ENCODE peak calls at places on chromosome 9, in four cellular contexts. One of them, this sample, is unnamed.

GRCh38 chr9:5438301-5439162 is 807 bp upstream of the PLGRKT start:
- DNase-seq in activated T-cell treated with anti-CD3 and anti-CD28 coated beads for 24 hours: peak
- DNase-seq in EL: peak
- DNase-seq in stimulated activated CD4-positive, alpha-beta T cell treated with anti-CD3 and anti-CD28 coated beads, Interleukin-12 subunit alpha, Interleukin-12 subunit beta, amount 100 ng/mL, for 24 hours: peak
- DNase-seq in this sample: peak

GRCh38 chr9:133518706-133519105 is 6.1 kb downstream of the MYMK start:
- DNase-seq in activated T-cell treated with anti-CD3 and anti-CD28 coated beads for 24 hours: no peak
- DNase-seq in EL: no peak
- DNase-seq in stimulated activated CD4-positive, alpha-beta T cell treated with anti-CD3 and anti-CD28 coated beads, Interleukin-12 subunit alpha, Interleukin-12 subunit beta, amount 100 ng/mL, for 24 hours: no peak
- DNase-seq in this sample: no peak

GRCh38 chr9:12956805-12957204 is 182.0 kb downstream of the LURAP1L start:
- DNase-seq in activated T-cell treated with anti-CD3 and anti-CD28 coated beads for 24 hours: no peak
- DNase-seq in EL: no peak
- DNase-seq in stimulated activated CD4-positive, alpha-beta T cell treated with anti-CD3 and anti-CD28 coated beads, Interleukin-12 subunit alpha, Interleukin-12 subunit beta, amount 100 ng/mL, for 24 hours: no peak
- DNase-seq in this sample: no peak

GRCh38 chr9:94005272-94005901 is 50.2 kb upstream of the BARX1 start:
- DNase-seq in activated T-cell treated with anti-CD3 and anti-CD28 coated beads for 24 hours: no peak
- DNase-seq in EL: peak
- DNase-seq in stimulated activated CD4-positive, alpha-beta T cell treated with anti-CD3 and anti-CD28 coated beads, Interleukin-12 subunit alpha, Interleukin-12 subunit beta, amount 100 ng/mL, for 24 hours: no peak
- DNase-seq in this sample: peak

GRCh38 chr9:93090091-93090655 is 5.8 kb upstream of the CARD19 start:
- DNase-seq in activated T-cell treated with anti-CD3 and anti-CD28 coated beads for 24 hours: no peak
- DNase-seq in EL: no peak
- DNase-seq in stimulated activated CD4-positive, alpha-beta T cell treated with anti-CD3 and anti-CD28 coated beads, Interleukin-12 subunit alpha, Interleukin-12 subunit beta, amount 100 ng/mL, for 24 hours: no peak
- DNase-seq in this sample: no peak

GRCh38 chr9:134669556-134669955 is 28.0 kb downstream of the COL5A1 start:
- DNase-seq in activated T-cell treated with anti-CD3 and anti-CD28 coated beads for 24 hours: no peak
- DNase-seq in EL: peak
- DNase-seq in stimulated activated CD4-positive, alpha-beta T cell treated with anti-CD3 and anti-CD28 coated beads, Interleukin-12 subunit alpha, Interleukin-12 subunit beta, amount 100 ng/mL, for 24 hours: no peak
- DNase-seq in this sample: no peak

GRCh38 chr9:129166962-129167557 is 11.0 kb downstream of the IER5L start:
- DNase-seq in activated T-cell treated with anti-CD3 and anti-CD28 coated beads for 24 hours: no peak
- DNase-seq in EL: peak
- DNase-seq in stimulated activated CD4-positive, alpha-beta T cell treated with anti-CD3 and anti-CD28 coated beads, Interleukin-12 subunit alpha, Interleukin-12 subunit beta, amount 100 ng/mL, for 24 hours: no peak
- DNase-seq in this sample: peak

GRCh38 chr9:13149454-13149853 is 130.0 kb downstream of the MPDZ start:
- DNase-seq in activated T-cell treated with anti-CD3 and anti-CD28 coated beads for 24 hours: no peak
- DNase-seq in EL: no peak
- DNase-seq in stimulated activated CD4-positive, alpha-beta T cell treated with anti-CD3 and anti-CD28 coated beads, Interleukin-12 subunit alpha, Interleukin-12 subunit beta, amount 100 ng/mL, for 24 hours: no peak
- DNase-seq in this sample: no peak

GRCh38 chr9:126378761-126379160 is 52.1 kb downstream of the MVB12B start:
- DNase-seq in activated T-cell treated with anti-CD3 and anti-CD28 coated beads for 24 hours: no peak
- DNase-seq in EL: no peak
- DNase-seq in stimulated activated CD4-positive, alpha-beta T cell treated with anti-CD3 and anti-CD28 coated beads, Interleukin-12 subunit alpha, Interleukin-12 subunit beta, amount 100 ng/mL, for 24 hours: no peak
- DNase-seq in this sample: no peak

GRCh38 chr9:98002808-98003207 is 19.7 kb downstream of the ANP32B start:
- DNase-seq in activated T-cell treated with anti-CD3 and anti-CD28 coated beads for 24 hours: no peak
- DNase-seq in EL: no peak
- DNase-seq in stimulated activated CD4-positive, alpha-beta T cell treated with anti-CD3 and anti-CD28 coated beads, Interleukin-12 subunit alpha, Interleukin-12 subunit beta, amount 100 ng/mL, for 24 hours: no peak
- DNase-seq in this sample: no peak

GRCh38 chr9:99426443-99426842 is 204.4 kb downstream of the SEC61B start:
- DNase-seq in activated T-cell treated with anti-CD3 and anti-CD28 coated beads for 24 hours: no peak
- DNase-seq in EL: no peak
- DNase-seq in stimulated activated CD4-positive, alpha-beta T cell treated with anti-CD3 and anti-CD28 coated beads, Interleukin-12 subunit alpha, Interleukin-12 subunit beta, amount 100 ng/mL, for 24 hours: no peak
- DNase-seq in this sample: no peak

GRCh38 chr9:121827251-121827967 is 176.0 kb downstream of the DAB2IP start:
- DNase-seq in activated T-cell treated with anti-CD3 and anti-CD28 coated beads for 24 hours: no peak
- DNase-seq in EL: no peak
- DNase-seq in stimulated activated CD4-positive, alpha-beta T cell treated with anti-CD3 and anti-CD28 coated beads, Interleukin-12 subunit alpha, Interleukin-12 subunit beta, amount 100 ng/mL, for 24 hours: no peak
- DNase-seq in this sample: no peak

GRCh38 chr9:68530618-68531017 is 10.1 kb downstream of the TMEM252 start:
- DNase-seq in activated T-cell treated with anti-CD3 and anti-CD28 coated beads for 24 hours: no peak
- DNase-seq in EL: no peak
- DNase-seq in stimulated activated CD4-positive, alpha-beta T cell treated with anti-CD3 and anti-CD28 coated beads, Interleukin-12 subunit alpha, Interleukin-12 subunit beta, amount 100 ng/mL, for 24 hours: no peak
- DNase-seq in this sample: no peak

GRCh38 chr9:111106202-111106601 is 67.9 kb upstream of the LPAR1 start:
- DNase-seq in activated T-cell treated with anti-CD3 and anti-CD28 coated beads for 24 hours: no peak
- DNase-seq in EL: no peak
- DNase-seq in stimulated activated CD4-positive, alpha-beta T cell treated with anti-CD3 and anti-CD28 coated beads, Interleukin-12 subunit alpha, Interleukin-12 subunit beta, amount 100 ng/mL, for 24 hours: no peak
- DNase-seq in this sample: no peak

GRCh38 chr9:130693101-130693425 is 517 bp upstream of the EXOSC2 start:
- DNase-seq in activated T-cell treated with anti-CD3 and anti-CD28 coated beads for 24 hours: no peak
- DNase-seq in EL: no peak
- DNase-seq in stimulated activated CD4-positive, alpha-beta T cell treated with anti-CD3 and anti-CD28 coated beads, Interleukin-12 subunit alpha, Interleukin-12 subunit beta, amount 100 ng/mL, for 24 hours: no peak
- DNase-seq in this sample: no peak

GRCh38 chr9:6973762-6974161 is 216.0 kb downstream of the KDM4C start:
- DNase-seq in activated T-cell treated with anti-CD3 and anti-CD28 coated beads for 24 hours: no peak
- DNase-seq in EL: no peak
- DNase-seq in stimulated activated CD4-positive, alpha-beta T cell treated with anti-CD3 and anti-CD28 coated beads, Interleukin-12 subunit alpha, Interleukin-12 subunit beta, amount 100 ng/mL, for 24 hours: no peak
- DNase-seq in this sample: peak

GRCh38 chr9:93346240-93347112 is 105.0 kb upstream of the FAM120A start:
- DNase-seq in activated T-cell treated with anti-CD3 and anti-CD28 coated beads for 24 hours: no peak
- DNase-seq in EL: no peak
- DNase-seq in stimulated activated CD4-positive, alpha-beta T cell treated with anti-CD3 and anti-CD28 coated beads, Interleukin-12 subunit alpha, Interleukin-12 subunit beta, amount 100 ng/mL, for 24 hours: no peak
- DNase-seq in this sample: no peak

GRCh38 chr9:28064241-28064640 is 491.0 kb upstream of the C9orf72 start:
- DNase-seq in activated T-cell treated with anti-CD3 and anti-CD28 coated beads for 24 hours: no peak
- DNase-seq in EL: no peak
- DNase-seq in stimulated activated CD4-positive, alpha-beta T cell treated with anti-CD3 and anti-CD28 coated beads, Interleukin-12 subunit alpha, Interleukin-12 subunit beta, amount 100 ng/mL, for 24 hours: no peak
- DNase-seq in this sample: no peak

GRCh38 chr9:135084881-135085760 is 2.3 kb upstream of the OLFM1 start:
- DNase-seq in activated T-cell treated with anti-CD3 and anti-CD28 coated beads for 24 hours: no peak
- DNase-seq in EL: no peak
- DNase-seq in stimulated activated CD4-positive, alpha-beta T cell treated with anti-CD3 and anti-CD28 coated beads, Interleukin-12 subunit alpha, Interleukin-12 subunit beta, amount 100 ng/mL, for 24 hours: no peak
- DNase-seq in this sample: no peak

GRCh38 chr9:126240835-126241234 is 85.8 kb upstream of the MVB12B start:
- DNase-seq in activated T-cell treated with anti-CD3 and anti-CD28 coated beads for 24 hours: no peak
- DNase-seq in EL: no peak
- DNase-seq in stimulated activated CD4-positive, alpha-beta T cell treated with anti-CD3 and anti-CD28 coated beads, Interleukin-12 subunit alpha, Interleukin-12 subunit beta, amount 100 ng/mL, for 24 hours: no peak
- DNase-seq in this sample: no peak

GRCh38 chr9:74122661-74123060 is 374.5 kb upstream of the RORB start:
- DNase-seq in activated T-cell treated with anti-CD3 and anti-CD28 coated beads for 24 hours: no peak
- DNase-seq in EL: no peak
- DNase-seq in stimulated activated CD4-positive, alpha-beta T cell treated with anti-CD3 and anti-CD28 coated beads, Interleukin-12 subunit alpha, Interleukin-12 subunit beta, amount 100 ng/mL, for 24 hours: no peak
- DNase-seq in this sample: peak

GRCh38 chr9:78118742-78119473 is 87.3 kb upstream of the GNAQ start:
- DNase-seq in activated T-cell treated with anti-CD3 and anti-CD28 coated beads for 24 hours: no peak
- DNase-seq in EL: peak
- DNase-seq in stimulated activated CD4-positive, alpha-beta T cell treated with anti-CD3 and anti-CD28 coated beads, Interleukin-12 subunit alpha, Interleukin-12 subunit beta, amount 100 ng/mL, for 24 hours: no peak
- DNase-seq in this sample: peak

GRCh38 chr9:33151007-33151557 is 16.1 kb downstream of the B4GALT1 start:
- DNase-seq in activated T-cell treated with anti-CD3 and anti-CD28 coated beads for 24 hours: no peak
- DNase-seq in EL: peak
- DNase-seq in stimulated activated CD4-positive, alpha-beta T cell treated with anti-CD3 and anti-CD28 coated beads, Interleukin-12 subunit alpha, Interleukin-12 subunit beta, amount 100 ng/mL, for 24 hours: no peak
- DNase-seq in this sample: peak

GRCh38 chr9:12891588-12891987 is 116.8 kb downstream of the LURAP1L start:
- DNase-seq in activated T-cell treated with anti-CD3 and anti-CD28 coated beads for 24 hours: no peak
- DNase-seq in EL: no peak
- DNase-seq in stimulated activated CD4-positive, alpha-beta T cell treated with anti-CD3 and anti-CD28 coated beads, Interleukin-12 subunit alpha, Interleukin-12 subunit beta, amount 100 ng/mL, for 24 hours: no peak
- DNase-seq in this sample: no peak

GRCh38 chr9:129347323-129348120 is 169.5 kb upstream of the IER5L start:
- DNase-seq in activated T-cell treated with anti-CD3 and anti-CD28 coated beads for 24 hours: no peak
- DNase-seq in EL: peak
- DNase-seq in stimulated activated CD4-positive, alpha-beta T cell treated with anti-CD3 and anti-CD28 coated beads, Interleukin-12 subunit alpha, Interleukin-12 subunit beta, amount 100 ng/mL, for 24 hours: no peak
- DNase-seq in this sample: no peak

GRCh38 chr9:23563497-23563896 is 262.5 kb downstream of the ELAVL2 start:
- DNase-seq in activated T-cell treated with anti-CD3 and anti-CD28 coated beads for 24 hours: no peak
- DNase-seq in EL: no peak
- DNase-seq in stimulated activated CD4-positive, alpha-beta T cell treated with anti-CD3 and anti-CD28 coated beads, Interleukin-12 subunit alpha, Interleukin-12 subunit beta, amount 100 ng/mL, for 24 hours: no peak
- DNase-seq in this sample: peak

GRCh38 chr9:89597711-89598707 is 6.8 kb upstream of the GADD45G start:
- DNase-seq in activated T-cell treated with anti-CD3 and anti-CD28 coated beads for 24 hours: peak
- DNase-seq in EL: peak
- DNase-seq in stimulated activated CD4-positive, alpha-beta T cell treated with anti-CD3 and anti-CD28 coated beads, Interleukin-12 subunit alpha, Interleukin-12 subunit beta, amount 100 ng/mL, for 24 hours: peak
- DNase-seq in this sample: peak

GRCh38 chr9:124868511-124869465 is 6.9 kb downstream of the ARPC5L start:
- DNase-seq in activated T-cell treated with anti-CD3 and anti-CD28 coated beads for 24 hours: peak
- DNase-seq in EL: peak
- DNase-seq in stimulated activated CD4-positive, alpha-beta T cell treated with anti-CD3 and anti-CD28 coated beads, Interleukin-12 subunit alpha, Interleukin-12 subunit beta, amount 100 ng/mL, for 24 hours: peak
- DNase-seq in this sample: peak

GRCh38 chr9:970310-971002 is 6.0 kb upstream of the DMRT3 start:
- DNase-seq in activated T-cell treated with anti-CD3 and anti-CD28 coated beads for 24 hours: no peak
- DNase-seq in EL: no peak
- DNase-seq in stimulated activated CD4-positive, alpha-beta T cell treated with anti-CD3 and anti-CD28 coated beads, Interleukin-12 subunit alpha, Interleukin-12 subunit beta, amount 100 ng/mL, for 24 hours: no peak
- DNase-seq in this sample: no peak

GRCh38 chr9:70600479-70600878 is 186.0 kb upstream of the KLF9 start:
- DNase-seq in activated T-cell treated with anti-CD3 and anti-CD28 coated beads for 24 hours: no peak
- DNase-seq in EL: peak
- DNase-seq in stimulated activated CD4-positive, alpha-beta T cell treated with anti-CD3 and anti-CD28 coated beads, Interleukin-12 subunit alpha, Interleukin-12 subunit beta, amount 100 ng/mL, for 24 hours: no peak
- DNase-seq in this sample: peak

GRCh38 chr9:111187376-111187775 is 142.6 kb downstream of the OR2K2 start:
- DNase-seq in activated T-cell treated with anti-CD3 and anti-CD28 coated beads for 24 hours: no peak
- DNase-seq in EL: no peak
- DNase-seq in stimulated activated CD4-positive, alpha-beta T cell treated with anti-CD3 and anti-CD28 coated beads, Interleukin-12 subunit alpha, Interleukin-12 subunit beta, amount 100 ng/mL, for 24 hours: no peak
- DNase-seq in this sample: no peak

GRCh38 chr9:75454043-75454442 is 365.7 kb downstream of the OSTF1 start:
- DNase-seq in activated T-cell treated with anti-CD3 and anti-CD28 coated beads for 24 hours: no peak
- DNase-seq in EL: no peak
- DNase-seq in stimulated activated CD4-positive, alpha-beta T cell treated with anti-CD3 and anti-CD28 coated beads, Interleukin-12 subunit alpha, Interleukin-12 subunit beta, amount 100 ng/mL, for 24 hours: no peak
- DNase-seq in this sample: no peak

GRCh38 chr9:83027153-83027867 is 35.6 kb downstream of the RASEF start:
- DNase-seq in activated T-cell treated with anti-CD3 and anti-CD28 coated beads for 24 hours: no peak
- DNase-seq in EL: peak
- DNase-seq in stimulated activated CD4-positive, alpha-beta T cell treated with anti-CD3 and anti-CD28 coated beads, Interleukin-12 subunit alpha, Interleukin-12 subunit beta, amount 100 ng/mL, for 24 hours: no peak
- DNase-seq in this sample: peak

GRCh38 chr9:34254141-34254913 is 74.7 kb downstream of the KIF24 start:
- DNase-seq in activated T-cell treated with anti-CD3 and anti-CD28 coated beads for 24 hours: no peak
- DNase-seq in EL: peak
- DNase-seq in stimulated activated CD4-positive, alpha-beta T cell treated with anti-CD3 and anti-CD28 coated beads, Interleukin-12 subunit alpha, Interleukin-12 subunit beta, amount 100 ng/mL, for 24 hours: no peak
- DNase-seq in this sample: peak

GRCh38 chr9:71363286-71363961 is 242.0 kb upstream of the TRPM3 start:
- DNase-seq in activated T-cell treated with anti-CD3 and anti-CD28 coated beads for 24 hours: no peak
- DNase-seq in EL: peak
- DNase-seq in stimulated activated CD4-positive, alpha-beta T cell treated with anti-CD3 and anti-CD28 coated beads, Interleukin-12 subunit alpha, Interleukin-12 subunit beta, amount 100 ng/mL, for 24 hours: no peak
- DNase-seq in this sample: no peak

GRCh38 chr9:69758981-69759477 is 782 bp downstream of the PTAR1 start:
- DNase-seq in activated T-cell treated with anti-CD3 and anti-CD28 coated beads for 24 hours: no peak
- DNase-seq in EL: peak
- DNase-seq in stimulated activated CD4-positive, alpha-beta T cell treated with anti-CD3 and anti-CD28 coated beads, Interleukin-12 subunit alpha, Interleukin-12 subunit beta, amount 100 ng/mL, for 24 hours: no peak
- DNase-seq in this sample: peak

GRCh38 chr9:97632406-97632991 is 669 bp downstream of the TSTD2 start:
- DNase-seq in activated T-cell treated with anti-CD3 and anti-CD28 coated beads for 24 hours: no peak
- DNase-seq in EL: no peak
- DNase-seq in stimulated activated CD4-positive, alpha-beta T cell treated with anti-CD3 and anti-CD28 coated beads, Interleukin-12 subunit alpha, Interleukin-12 subunit beta, amount 100 ng/mL, for 24 hours: no peak
- DNase-seq in this sample: no peak

This sample was measured in epithelial cell of esophagus.